ENCODE peak calls at places on chromosomes 6 and 20, in ten cellular contexts. F is SK-N-SH, O is tibial nerve, I is K562, D is ovary, L is A549, E is HepG2, W is stomach, R is transverse colon, S is sigmoid colon. V is an unnamed sample.

GRCh38 chr20:17494201-17494600 is 37.0 kb downstream of the BFSP1 start:
- DNase-seq in F (no peak), O (no peak), I (no peak), D (no peak), L (no peak), E (no peak), W (no peak), R (no peak), S (peak), V (no peak)

GRCh38 chr6:2514965-2515543 is 235.7 kb downstream of the MYLK4 start:
- DNase-seq in F (no peak), O (no peak), I (no peak), D (no peak), L (peak), E (peak), W (peak), R (peak), S (no peak), V (no peak)

GRCh38 chr6:161222706-161223234 is 51.1 kb downstream of the AGPAT4 start:
- DNase-seq in F (no peak), O (no peak), I (no peak), D (no peak), L (no peak), E (no peak), W (no peak), R (no peak), S (no peak), V (no peak)

GRCh38 chr6:84635081-84635745 is 129.2 kb downstream of the TBX18 start:
- DNase-seq in F (no peak), O (no peak), I (no peak), D (no peak), L (no peak), E (no peak), W (no peak), R (no peak), S (no peak), V (no peak)

GRCh38 chr6:168737481-168737880 is 296.5 kb downstream of the SMOC2 start:
- DNase-seq in F (no peak), O (no peak), I (no peak), D (no peak), L (peak), E (peak), W (no peak), R (no peak), S (no peak), V (peak)

GRCh38 chr6:95227301-95227700 is 350.0 kb upstream of the MANEA start:
- DNase-seq in F (peak), O (no peak), I (no peak), D (no peak), L (no peak), E (no peak), W (no peak), R (no peak), S (no peak), V (no peak)

GRCh38 chr6:90375681-90376439 is 79.2 kb upstream of the BACH2 start:
- DNase-seq in F (no peak), O (no peak), I (no peak), D (no peak), L (no peak), E (no peak), W (no peak), R (no peak), S (no peak), V (no peak)

GRCh38 chr20:2799688-2800589 is 488 bp downstream of the CPXM1 start:
- DNase-seq in F (peak), O (no peak), I (no peak), D (peak), L (no peak), E (no peak), W (no peak), R (no peak), S (no peak), V (no peak)

GRCh38 chr6:16059496-16059895 is 69.4 kb upstream of the MYLIP start:
- DNase-seq in F (no peak), O (no peak), I (no peak), D (no peak), L (no peak), E (no peak), W (no peak), R (no peak), S (no peak), V (no peak)

GRCh38 chr6:152474341-152474740 is 162.8 kb downstream of the SYNE1 start:
- DNase-seq in F (no peak), O (no peak), I (no peak), D (no peak), L (no peak), E (no peak), W (no peak), R (no peak), S (no peak), V (no peak)

GRCh38 chr6:155107432-155108069 is 112.4 kb downstream of the TIAM2 start:
- DNase-seq in F (no peak), O (no peak), I (no peak), D (no peak), L (no peak), E (no peak), W (no peak), R (no peak), S (no peak), V (no peak)

GRCh38 chr6:90123796-90124195 is 172.8 kb downstream of the BACH2 start:
- DNase-seq in F (no peak), O (no peak), I (peak), D (no peak), L (no peak), E (no peak), W (no peak), R (no peak), S (no peak), V (no peak)

GRCh38 chr6:36347635-36348034 is 10.9 kb upstream of the BNIP5 start:
- DNase-seq in F (no peak), O (no peak), I (peak), D (peak), L (no peak), E (no peak), W (no peak), R (no peak), S (no peak), V (no peak)

GRCh38 chr6:24753545-24753944 is 21.2 kb upstream of the GMNN start:
- DNase-seq in F (no peak), O (no peak), I (no peak), D (no peak), L (no peak), E (peak), W (no peak), R (no peak), S (no peak), V (no peak)

GRCh38 chr20:5674176-5674660 is 76.0 kb upstream of the SHLD1 start:
- DNase-seq in F (no peak), O (no peak), I (no peak), D (no peak), L (no peak), E (peak), W (no peak), R (no peak), S (no peak), V (no peak)

GRCh38 chr6:107264357-107264831 is 149.1 kb upstream of the BEND3 start:
- DNase-seq in F (peak), O (no peak), I (no peak), D (no peak), L (peak), E (peak), W (no peak), R (no peak), S (no peak), V (no peak)

GRCh38 chr20:1001981-1002681 is at the start of gene RSPO4:
- DNase-seq in F (peak), O (no peak), I (no peak), D (no peak), L (no peak), E (no peak), W (no peak), R (no peak), S (peak), V (no peak)

GRCh38 chr6:11307226-11307625 is 74.8 kb upstream of the NEDD9 start:
- DNase-seq in F (no peak), O (no peak), I (no peak), D (no peak), L (no peak), E (no peak), W (no peak), R (no peak), S (no peak), V (no peak)

GRCh38 chr6:163355471-163355991 is 59.0 kb upstream of the QKI start:
- DNase-seq in F (peak), O (peak), I (no peak), D (peak), L (no peak), E (peak), W (no peak), R (no peak), S (peak), V (no peak)

GRCh38 chr6:52157301-52157930 is 28.8 kb upstream of the IL17A start:
- DNase-seq in F (no peak), O (no peak), I (no peak), D (no peak), L (no peak), E (no peak), W (no peak), R (no peak), S (no peak), V (peak)

GRCh38 chr20:38872036-38872435 is 54.2 kb upstream of the FAM83D start:
- DNase-seq in F (no peak), O (no peak), I (no peak), D (no peak), L (no peak), E (no peak), W (no peak), R (peak), S (no peak), V (no peak)
- H3K27ac ChIP-seq in F (peak), O (no peak), I (no peak), D (no peak), L (no peak), E (no peak), W (no peak), R (peak), S (no peak), V (no peak)

DNA sequence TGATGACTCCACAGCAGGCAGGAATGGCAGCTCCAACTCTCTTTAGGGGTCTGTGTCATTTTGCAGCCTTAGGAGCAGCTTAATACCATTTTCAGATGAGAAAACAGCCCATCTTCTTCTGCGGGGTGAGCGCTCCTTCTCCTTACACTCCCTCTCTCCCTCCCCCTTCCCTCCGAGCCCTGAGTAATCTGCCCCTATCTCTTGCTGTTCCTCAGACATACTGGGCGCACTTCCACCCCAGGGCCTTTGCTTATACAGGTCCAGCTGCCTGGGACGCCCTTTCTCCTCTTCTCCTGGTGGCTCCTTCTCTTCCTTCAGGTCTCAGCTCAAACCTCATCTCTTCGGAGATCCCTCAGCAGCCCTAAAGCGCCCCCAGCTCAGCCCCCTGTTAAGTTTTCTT is 54.8 kb downstream of the SNAI1 start:
- DNase-seq in F (no peak), O (no peak), I (peak), D (no peak), L (no peak), E (no peak), W (no peak), R (no peak), S (no peak), V (no peak)
- TF ChIP-seq EP300 in F (no peak), O (no peak), I (no peak), D (no peak), L (no peak), E (no peak), W (no peak), R (no peak), S (no peak), V (no peak)

GRCh38 chr6:33727932-33728331 is 16.4 kb upstream of the UQCC2 start:
- DNase-seq in F (no peak), O (no peak), I (no peak), D (no peak), L (no peak), E (no peak), W (no peak), R (no peak), S (no peak), V (no peak)

GRCh38 chr6:33729059-33729458 is 17.6 kb upstream of the UQCC2 start:
- DNase-seq in F (no peak), O (no peak), I (no peak), D (no peak), L (no peak), E (no peak), W (no peak), R (no peak), S (no peak), V (no peak)

GRCh38 chr6:33726696-33727095 is 15.2 kb upstream of the UQCC2 start:
- DNase-seq in F (no peak), O (no peak), I (no peak), D (no peak), L (no peak), E (no peak), W (no peak), R (no peak), S (no peak), V (no peak)

GRCh38 chr6:33727126-33727525 is 15.6 kb upstream of the UQCC2 start:
- DNase-seq in F (no peak), O (no peak), I (no peak), D (no peak), L (no peak), E (no peak), W (no peak), R (no peak), S (no peak), V (no peak)

GRCh38 chr6:33728438-33728837 is 16.9 kb upstream of the UQCC2 start:
- DNase-seq in F (no peak), O (no peak), I (no peak), D (no peak), L (no peak), E (no peak), W (no peak), R (no peak), S (no peak), V (no peak)
- H3K27ac ChIP-seq in F (no peak), O (no peak), I (no peak), D (no peak), L (no peak), E (no peak), W (no peak), R (no peak), S (no peak), V (no peak)

GRCh38 chr20:62602550-62602949 is 39.8 kb upstream of the SLCO4A1 start:
- DNase-seq in F (no peak), O (no peak), I (peak), D (no peak), L (no peak), E (no peak), W (peak), R (peak), S (no peak), V (no peak)
- TF ChIP-seq EP300 in F (no peak), O (no peak), I (no peak), D (no peak), L (no peak), E (no peak), W (no peak), R (no peak), S (no peak), V (no peak)

DNA sequence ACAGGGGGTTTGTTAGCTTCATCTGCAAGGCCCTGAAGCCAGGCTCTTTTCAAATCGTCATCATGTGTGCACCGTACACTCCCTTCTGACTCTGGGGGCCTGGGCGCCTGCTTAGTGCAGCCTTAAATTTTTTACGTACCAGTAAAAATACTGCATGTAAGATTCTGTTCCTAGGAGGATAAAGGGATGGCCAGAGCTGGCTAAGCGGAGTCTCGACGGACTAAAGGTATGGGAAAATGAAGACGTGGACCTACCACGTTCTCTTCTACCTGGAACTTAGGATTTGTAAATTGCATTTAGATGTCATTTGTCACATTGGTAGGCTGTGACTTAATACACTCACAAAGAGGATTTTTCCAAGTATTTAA is 149.3 kb upstream of the AFDN start:
- DNase-seq in F (no peak), O (no peak), I (no peak), D (no peak), L (no peak), E (no peak), W (no peak), R (no peak), S (no peak), V (no peak)
- H3K27ac ChIP-seq in F (no peak), O (peak), I (no peak), D (no peak), L (no peak), E (peak), W (peak), R (peak), S (no peak), V (no peak)

V was measured in esophagus muscularis mucosa.